ENCODE peak calls at places on chromosome 21, in nine cellular contexts. P is fibroblast of pulmonary artery, M is NCI-H524, J is NCI-H510A treated with DMSO at 0.1 percent for 48 hours, Z is AG08395, S is HL-60, L is iPS-NIHi11, T is posterior cingulate gyrus, R is skeletal muscle cell. X is an unnamed sample.

GRCh38 chr21:44846485-44847260 is 26.8 kb downstream of the PTTG1IP start:
- DNase-seq in P (peak), M (no peak), J (no peak), Z (peak), S (peak), L (no peak), T (peak), R (peak), X (no peak)

GRCh38 chr21:33451634-33452071 is 28.1 kb downstream of the TMEM50B start:
- DNase-seq in P (no peak), M (no peak), J (no peak), Z (no peak), S (no peak), L (no peak), T (no peak), R (no peak), X (no peak)

GRCh38 chr21:46065215-46065992 is 32.5 kb upstream of the COL6A2 start:
- DNase-seq in P (peak), M (no peak), J (no peak), Z (peak), S (no peak), L (no peak), T (no peak), R (no peak), X (no peak)

GRCh38 chr21:41375875-41376274 is 14.0 kb downstream of the MX2 start:
- DNase-seq in P (no peak), M (no peak), J (no peak), Z (no peak), S (no peak), L (no peak), T (no peak), R (no peak), X (no peak)

GRCh38 chr21:34029724-34030528 is 43.5 kb upstream of the MRPS6 start:
- DNase-seq in P (peak), M (peak), J (no peak), Z (peak), S (no peak), L (peak), T (peak), R (peak), X (peak)

GRCh38 chr21:46317710-46318463 is 5.8 kb downstream of the C21orf58 start:
- DNase-seq in P (no peak), M (no peak), J (peak), Z (no peak), S (no peak), L (peak), T (no peak), R (no peak), X (no peak)

GRCh38 chr21:44006017-44006624 is 6.0 kb upstream of the TRAPPC10 start:
- DNase-seq in P (peak), M (no peak), J (no peak), Z (peak), S (no peak), L (no peak), T (no peak), R (peak), X (no peak)

GRCh38 chr21:31235671-31236450 is 108.2 kb downstream of the TIAM1 start:
- DNase-seq in P (peak), M (no peak), J (no peak), Z (no peak), S (no peak), L (no peak), T (no peak), R (no peak), X (no peak)

GRCh38 chr21:37592496-37592895 is 225.9 kb downstream of the DYRK1A start:
- DNase-seq in P (no peak), M (no peak), J (no peak), Z (no peak), S (no peak), L (no peak), T (no peak), R (no peak), X (no peak)

GRCh38 chr21:45615145-45615711 is 28.3 kb upstream of the PCBP3 start:
- DNase-seq in P (peak), M (peak), J (no peak), Z (no peak), S (no peak), L (no peak), T (no peak), R (peak), X (no peak)

GRCh38 chr21:46008893-46009635 is 27.5 kb downstream of the COL6A1 start:
- DNase-seq in P (no peak), M (no peak), J (no peak), Z (no peak), S (no peak), L (no peak), T (no peak), R (no peak), X (no peak)

GRCh38 chr21:45335151-45335760 is 47.6 kb upstream of the POFUT2 start:
- DNase-seq in P (no peak), M (no peak), J (no peak), Z (no peak), S (no peak), L (no peak), T (no peak), R (no peak), X (no peak)

GRCh38 chr21:45255381-45256020 is 32.2 kb downstream of the POFUT2 start:
- DNase-seq in P (no peak), M (no peak), J (no peak), Z (no peak), S (no peak), L (peak), T (no peak), R (no peak), X (no peak)

GRCh38 chr21:33025106-33025470 is 647 bp upstream of the OLIG2 start:
- DNase-seq in P (no peak), M (peak), J (no peak), Z (no peak), S (no peak), L (peak), T (peak), R (no peak), X (no peak)

GRCh38 chr21:42474043-42474831 is 21.8 kb downstream of the RSPH1 start:
- DNase-seq in P (peak), M (peak), J (no peak), Z (peak), S (no peak), L (peak), T (no peak), R (no peak), X (no peak)

GRCh38 chr21:41884501-41885030 is 5.4 kb upstream of the PRDM15 start:
- DNase-seq in P (no peak), M (no peak), J (no peak), Z (no peak), S (no peak), L (no peak), T (no peak), R (no peak), X (no peak)

GRCh38 chr21:34598931-34599400 is 15.9 kb downstream of the RCAN1 start:
- DNase-seq in P (no peak), M (no peak), J (peak), Z (no peak), S (no peak), L (no peak), T (no peak), R (no peak), X (no peak)